ENCODE peak calls at places on chromosomes 3 and 15, in seven cellular contexts. H is fibroblast of mammary gland; E is CD8-positive, alpha-beta T cell; U is endothelial cell; S is endodermal cell; Z is HFFc6; J is suprapubic skin. L is an unnamed sample.

GRCh38 chr3:135806342-135806741 is 159.2 kb upstream of the PPP2R3A start:
- DNase-seq in H (no peak), E (no peak), U (no peak), S (no peak), Z (no peak), J (no peak), L (no peak)

GRCh38 chr3:66836363-66837152 is 161.5 kb upstream of the KBTBD8 start:
- DNase-seq in H (peak; percentile 3), E (no peak), U (no peak), S (no peak), Z (no peak), J (no peak), L (no peak)

GRCh38 chr3:159620281-159620680 is 368.4 kb upstream of the IL12A start:
- DNase-seq in H (peak; percentile 10), E (no peak), U (no peak), S (no peak), Z (peak; percentile 40), J (no peak), L (no peak)

GRCh38 chr15:74725845-74726773 is 781 bp upstream of the CYP1A1 start:
- DNase-seq in H (no peak), E (no peak), U (peak; percentile 57), S (peak; percentile 83), Z (no peak), J (peak; percentile 79), L (no peak)

GRCh38 chr15:36330598-36330997 is 248.8 kb upstream of the CDIN1 start:
- DNase-seq in H (no peak), E (no peak), U (no peak), S (peak; percentile 73), Z (no peak), J (no peak), L (no peak)

GRCh38 chr3:195194559-195195161 is 76.3 kb downstream of the XXYLT1 start:
- DNase-seq in H (no peak), E (no peak), U (no peak), S (peak; percentile 3), Z (no peak), J (no peak), L (no peak)

GRCh38 chr15:39939487-39940452 is 5.9 kb downstream of the EIF2AK4 start:
- DNase-seq in H (no peak), E (no peak), U (no peak), S (no peak), Z (no peak), J (no peak), L (no peak)

GRCh38 chr15:85381850-85382751 is 1.7 kb downstream of the AKAP13 start:
- DNase-seq in H (peak; percentile 56), E (no peak), U (no peak), S (no peak), Z (no peak), J (no peak), L (no peak)

GRCh38 chr3:189360291-189360690 is 188.5 kb downstream of the TPRG1 start:
- DNase-seq in H (no peak), E (no peak), U (no peak), S (no peak), Z (no peak), J (no peak), L (no peak)

GRCh38 chr3:130711885-130712284 is 34.7 kb downstream of the PIK3R4 start:
- DNase-seq in H (peak; percentile 53), E (no peak), U (no peak), S (no peak), Z (no peak), J (no peak), L (no peak)

GRCh38 chr3:160987982-160988964 is 116.9 kb downstream of the B3GALNT1 start:
- DNase-seq in H (no peak), E (no peak), U (no peak), S (no peak), Z (no peak), J (no peak), L (no peak)

GRCh38 chr15:38195191-38195901 is 57.3 kb upstream of the SPRED1 start:
- DNase-seq in H (peak; percentile 47), E (no peak), U (no peak), S (no peak), Z (no peak), J (no peak), L (no peak)

GRCh38 chr3:45712434-45713110 is 23.4 kb downstream of the SACM1L start:
- DNase-seq in H (no peak), E (no peak), U (no peak), S (no peak), Z (peak; percentile 86), J (no peak), L (no peak)

GRCh38 chr3:56613016-56613415 is 56.0 kb downstream of the CCDC66 start:
- DNase-seq in H (no peak), E (no peak), U (no peak), S (no peak), Z (no peak), J (no peak), L (no peak)

GRCh38 chr3:14440531-14441239 is 38.3 kb downstream of the SLC6A6 start:
- DNase-seq in H (no peak), E (no peak), U (peak; percentile 62), S (peak; percentile 74), Z (peak; percentile 39), J (no peak), L (no peak)

GRCh38 chr3:197795200-197795599 is 4.1 kb downstream of the LRCH3 start:
- DNase-seq in H (peak; percentile 96), E (no peak), U (no peak), S (no peak), Z (peak; percentile 48), J (no peak), L (no peak)

GRCh38 chr15:47577476-47577875 is 139.8 kb upstream of the SEMA6D start:
- DNase-seq in H (no peak), E (no peak), U (no peak), S (no peak), Z (no peak), J (no peak), L (no peak)

DNA sequence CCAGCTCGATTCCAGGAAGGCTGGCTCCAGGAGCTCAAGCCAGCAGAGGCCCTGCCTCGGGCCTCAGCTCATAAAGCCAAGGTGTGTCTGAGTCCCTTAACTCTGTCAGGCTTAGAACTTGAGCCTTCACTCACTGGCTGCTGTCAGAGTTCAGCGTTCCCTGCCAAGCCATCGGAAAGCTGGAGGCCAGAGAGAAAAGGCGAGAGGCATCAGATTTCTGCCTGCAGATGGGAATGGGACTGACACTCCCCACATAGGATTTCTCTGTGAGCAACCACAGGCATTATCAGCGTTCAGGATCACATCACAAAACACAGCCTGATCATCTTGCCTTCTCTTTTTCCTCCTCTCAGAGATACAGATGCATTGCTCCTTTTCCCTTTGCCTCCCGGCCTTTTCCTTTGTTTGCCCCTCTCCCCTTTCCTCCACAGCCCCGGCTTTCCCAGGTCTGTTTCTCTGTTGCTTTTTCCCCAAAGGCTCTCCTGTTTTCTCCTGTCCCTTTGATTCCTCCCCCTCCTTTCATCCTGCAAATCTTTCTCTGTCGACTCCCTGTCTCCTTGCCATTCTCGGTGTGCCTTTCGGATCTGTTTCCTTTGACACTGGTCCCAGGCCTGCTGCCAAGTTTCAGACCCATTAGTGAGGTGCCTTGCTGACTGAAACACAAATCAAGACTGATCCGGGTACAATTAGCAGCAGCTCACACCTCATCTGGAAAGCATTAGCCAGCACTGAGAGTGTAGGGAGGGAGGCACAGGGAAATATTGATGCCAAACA is 44.5 kb upstream of the BOC start:
- DNase-seq in H (peak; percentile 56), E (no peak), U (peak; percentile 10), S (peak; percentile 70), Z (peak; percentile 69), J (peak; percentile 83), L (no peak)
- TF ChIP-seq CTCF in H (no peak), E (no peak), U (no peak), S (no peak), Z (no peak), J (no peak), L (no peak)

GRCh38 chr3:134328147-134328591 is 46.1 kb downstream of the AMOTL2 start:
- DNase-seq in H (peak; percentile 90), E (no peak), U (no peak), S (peak; percentile 65), Z (peak; percentile 92), J (peak; percentile 78), L (no peak)
- TF ChIP-seq CTCF in H (no peak), E (no peak), U (no peak), S (no peak), Z (no peak), J (no peak), L (no peak)

DNA sequence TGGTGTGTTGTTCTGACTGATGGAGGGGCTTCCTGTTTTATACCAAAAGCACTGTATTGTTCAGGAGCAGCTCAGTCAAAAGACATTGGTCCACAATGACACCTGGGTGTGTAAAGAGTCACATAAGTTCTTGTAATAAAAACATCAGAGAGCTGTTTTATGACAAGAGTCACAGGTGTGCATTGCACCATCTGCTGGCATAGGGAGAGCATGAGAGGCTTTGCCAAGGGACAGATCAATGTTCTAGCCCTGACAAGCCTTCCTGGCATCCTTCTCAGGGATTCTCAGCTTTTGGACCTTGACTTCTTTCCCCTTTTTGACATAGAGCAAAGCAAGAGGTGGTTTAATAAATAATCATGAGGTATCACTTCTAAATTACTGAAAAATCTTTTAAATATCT is 20.5 kb downstream of the ARPP21 start:
- DNase-seq in H (no peak), E (no peak), U (no peak), S (peak; percentile 51), Z (no peak), J (no peak), L (no peak)
- TF ChIP-seq CTCF in H (no peak), E (no peak), U (no peak), S (peak; percentile 69), Z (no peak), J (no peak), L (peak; percentile 68)

GRCh38 chr15:80277147-80277546 is 25.1 kb upstream of the CTXND1 start:
- DNase-seq in H (no peak), E (no peak), U (no peak), S (no peak), Z (no peak), J (no peak), L (no peak)

GRCh38 chr15:80274554-80274953 is 22.5 kb upstream of the CTXND1 start:
- DNase-seq in H (no peak), E (no peak), U (no peak), S (no peak), Z (no peak), J (no peak), L (no peak)

GRCh38 chr15:80272987-80273386 is 21.0 kb upstream of the CTXND1 start:
- DNase-seq in H (no peak), E (no peak), U (no peak), S (no peak), Z (no peak), J (no peak), L (no peak)

GRCh38 chr15:80275946-80276345 is 23.9 kb upstream of the CTXND1 start:
- DNase-seq in H (peak; percentile 70), E (no peak), U (no peak), S (no peak), Z (peak; percentile 50), J (no peak), L (no peak)
- TF ChIP-seq CTCF in H (no peak), E (no peak), U (no peak), S (no peak), Z (no peak), J (no peak), L (no peak)

GRCh38 chr15:79987969-79988368 is 17.0 kb upstream of the BCL2A1 start:
- DNase-seq in H (no peak), E (no peak), U (no peak), S (no peak), Z (no peak), J (no peak), L (no peak)
- TF ChIP-seq CTCF in H (no peak), E (no peak), U (no peak), S (no peak), Z (no peak), J (no peak), L (no peak)